ENCODE peak calls at places on chromosomes 3 and 15, in eight cellular contexts. N, D, T, C, V, S, F and A are unnamed samples.

GRCh38 chr15:39579487-39580116 is 1.3 kb upstream of the THBS1 start:
- DNase-seq in N (peak), D (peak), T (peak), C (peak), V (peak), S (peak), F (peak), A (no peak)

GRCh38 chr3:178385280-178385952 is 150.8 kb upstream of the KCNMB2 start:
- DNase-seq in N (peak), D (peak), T (no peak), C (peak), V (no peak), S (peak), F (peak), A (no peak)

GRCh38 chr3:49500408-49501257 is 30.6 kb downstream of the DAG1 start:
- DNase-seq in N (peak), D (peak), T (peak), C (peak), V (peak), S (peak), F (peak), A (peak)

GRCh38 chr15:57472861-57473260 is 96.6 kb downstream of the CGNL1 start:
- DNase-seq in N (no peak), D (no peak), T (peak), C (peak), V (no peak), S (no peak), F (no peak), A (no peak)

GRCh38 chr15:58934521-58934920 is 1.0 kb upstream of the SLTM start:
- DNase-seq in N (peak), D (no peak), T (no peak), C (no peak), V (no peak), S (peak), F (no peak), A (no peak)

GRCh38 chr15:48592221-48592731 is 53.2 kb downstream of the FBN1 start:
- DNase-seq in N (no peak), D (peak), T (peak), C (peak), V (no peak), S (peak), F (peak), A (peak)

GRCh38 chr3:17077614-17078013 is 192.9 kb downstream of the PLCL2 start:
- DNase-seq in N (no peak), D (peak), T (no peak), C (no peak), V (no peak), S (no peak), F (no peak), A (no peak)

GRCh38 chr3:193827831-193828230 is 234.8 kb downstream of the OPA1 start:
- DNase-seq in N (no peak), D (no peak), T (no peak), C (no peak), V (peak), S (no peak), F (no peak), A (no peak)

GRCh38 chr3:160973067-160973466 is 132.1 kb downstream of the B3GALNT1 start:
- DNase-seq in N (no peak), D (no peak), T (no peak), C (no peak), V (no peak), S (no peak), F (no peak), A (no peak)

GRCh38 chr3:194961555-194961954 is 275.9 kb downstream of the FAM43A start:
- DNase-seq in N (no peak), D (no peak), T (no peak), C (no peak), V (no peak), S (no peak), F (no peak), A (no peak)

GRCh38 chr3:170531557-170532335 is 54.1 kb downstream of the SLC7A14 start:
- DNase-seq in N (no peak), D (no peak), T (peak), C (no peak), V (no peak), S (no peak), F (no peak), A (no peak)

GRCh38 chr15:52658955-52659354 is 20.2 kb downstream of the ATOSA start:
- DNase-seq in N (peak), D (no peak), T (no peak), C (no peak), V (no peak), S (peak), F (no peak), A (no peak)

GRCh38 chr15:78304487-78305413 is 5.3 kb upstream of the SKIC8 start:
- DNase-seq in N (no peak), D (no peak), T (no peak), C (no peak), V (no peak), S (no peak), F (no peak), A (no peak)

GRCh38 chr3:98209244-98209643 is 42.7 kb downstream of the OR5H15 start:
- DNase-seq in N (no peak), D (no peak), T (no peak), C (no peak), V (no peak), S (no peak), F (no peak), A (no peak)

GRCh38 chr15:32919749-32920414 is 202.1 kb downstream of the GREM1 start:
- DNase-seq in N (no peak), D (peak), T (peak), C (peak), V (no peak), S (no peak), F (peak), A (no peak)

GRCh38 chr3:8442993-8443670 is 58.5 kb upstream of the LMCD1 start:
- DNase-seq in N (no peak), D (no peak), T (no peak), C (no peak), V (no peak), S (no peak), F (no peak), A (no peak)

GRCh38 chr3:32376098-32376497 is 15.6 kb upstream of the CMTM7 start:
- DNase-seq in N (peak), D (peak), T (peak), C (peak), V (no peak), S (peak), F (peak), A (no peak)

GRCh38 chr3:125194061-125194848 is 18.3 kb downstream of the SLC12A8 start:
- DNase-seq in N (no peak), D (no peak), T (no peak), C (peak), V (no peak), S (peak), F (no peak), A (no peak)

GRCh38 chr15:67023517-67024321 is 41.7 kb upstream of the SMAD3 start:
- DNase-seq in N (peak), D (no peak), T (no peak), C (no peak), V (no peak), S (peak), F (no peak), A (no peak)

GRCh38 chr15:27410986-27411385 is 440.0 kb downstream of the GABRG3 start:
- DNase-seq in N (peak), D (no peak), T (no peak), C (no peak), V (no peak), S (no peak), F (peak), A (no peak)

GRCh38 chr3:23114479-23114878 is 88.6 kb upstream of the UBE2E2 start:
- DNase-seq in N (peak), D (peak), T (no peak), C (no peak), V (no peak), S (no peak), F (no peak), A (no peak)

GRCh38 chr3:177058647-177059046 is 138.6 kb downstream of the TBL1XR1 start:
- DNase-seq in N (no peak), D (no peak), T (no peak), C (no peak), V (no peak), S (no peak), F (no peak), A (no peak)

GRCh38 chr15:90145259-90145658 is 43.0 kb upstream of the IDH2 start:
- DNase-seq in N (no peak), D (no peak), T (no peak), C (no peak), V (no peak), S (no peak), F (no peak), A (no peak)

GRCh38 chr3:67526246-67526645 is 128.2 kb downstream of the SUCLG2 start:
- DNase-seq in N (peak), D (peak), T (peak), C (peak), V (no peak), S (peak), F (peak), A (peak)

GRCh38 chr3:169286214-169286613 is 377.3 kb downstream of the MECOM start:
- DNase-seq in N (peak), D (peak), T (no peak), C (no peak), V (no peak), S (no peak), F (no peak), A (no peak)

GRCh38 chr3:100042577-100042981 is 71.7 kb downstream of the FILIP1L start:
- DNase-seq in N (peak), D (peak), T (peak), C (peak), V (no peak), S (no peak), F (no peak), A (no peak)

GRCh38 chr3:174440741-174441587 is 418.2 kb upstream of the NAALADL2 start:
- DNase-seq in N (peak), D (peak), T (peak), C (peak), V (peak), S (peak), F (peak), A (peak)

GRCh38 chr15:43777293-43777819 is 590 bp upstream of the ELL3 start:
- DNase-seq in N (peak), D (peak), T (peak), C (peak), V (peak), S (no peak), F (no peak), A (peak)

GRCh38 chr15:43776101-43776717 is 557 bp downstream of the ELL3 start:
- DNase-seq in N (peak), D (no peak), T (no peak), C (no peak), V (no peak), S (no peak), F (no peak), A (no peak)

GRCh38 chr15:43776718-43777292 is at the start of gene ELL3:
- DNase-seq in N (peak), D (peak), T (peak), C (peak), V (peak), S (peak), F (no peak), A (no peak)

GRCh38 chr15:43775411-43775965 is 1.3 kb downstream of the ELL3 start:
- DNase-seq in N (peak), D (no peak), T (no peak), C (peak), V (no peak), S (peak), F (no peak), A (peak)

GRCh38 chr15:43779016-43779415 is 2.2 kb upstream of the ELL3 start:
- DNase-seq in N (no peak), D (no peak), T (no peak), C (no peak), V (no peak), S (no peak), F (no peak), A (no peak)
- TF ChIP-seq CTCF in N (no peak), D (no peak), T (no peak), C (no peak), V (no peak), S (no peak), F (no peak), A (no peak)

GRCh38 chr3:189272500-189273119 is 100.8 kb downstream of the TPRG1 start:
- DNase-seq in N (peak), D (peak), T (no peak), C (no peak), V (no peak), S (no peak), F (no peak), A (no peak)
- TF ChIP-seq CTCF in N (peak), D (peak), T (peak), C (no peak), V (no peak), S (peak), F (peak), A (peak)

GRCh38 chr3:27115352-27115751 is 253.8 kb downstream of the NEK10 start:
- DNase-seq in N (no peak), D (no peak), T (no peak), C (no peak), V (no peak), S (no peak), F (no peak), A (no peak)
- TF ChIP-seq CTCF in N (no peak), D (no peak), T (no peak), C (no peak), V (no peak), S (no peak), F (no peak), A (no peak)

GRCh38 chr3:134839422-134839821 is 44.4 kb downstream of the EPHB1 start:
- DNase-seq in N (peak), D (no peak), T (no peak), C (no peak), V (no peak), S (no peak), F (no peak), A (no peak)

GRCh38 chr3:134839990-134840389 is 44.9 kb downstream of the EPHB1 start:
- DNase-seq in N (no peak), D (no peak), T (no peak), C (no peak), V (no peak), S (no peak), F (no peak), A (no peak)

GRCh38 chr3:134836921-134837320 is 41.9 kb downstream of the EPHB1 start:
- DNase-seq in N (no peak), D (no peak), T (no peak), C (no peak), V (no peak), S (no peak), F (no peak), A (no peak)

GRCh38 chr3:134840459-134840858 is 45.4 kb downstream of the EPHB1 start:
- DNase-seq in N (peak), D (no peak), T (no peak), C (no peak), V (no peak), S (no peak), F (no peak), A (no peak)

DNA sequence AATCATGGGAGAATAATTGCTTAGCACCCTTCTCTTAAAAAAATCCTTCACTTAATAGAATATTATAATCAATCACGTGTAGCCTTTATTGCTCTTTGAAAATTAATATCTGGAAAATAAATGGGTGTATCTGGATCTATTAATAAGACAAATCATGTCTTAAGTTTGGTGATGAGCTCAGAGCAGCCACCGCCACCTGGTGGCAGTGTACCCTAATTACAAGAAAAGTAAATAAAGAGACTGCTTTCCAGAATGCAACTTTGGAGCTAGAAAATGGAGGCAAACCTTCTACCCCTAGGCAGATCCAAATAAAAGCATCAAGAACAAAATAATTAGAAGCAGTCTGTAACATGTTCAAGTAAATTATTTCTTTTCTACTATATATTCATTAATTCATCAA is 43.5 kb downstream of the EPHB1 start:
- DNase-seq in N (peak), D (no peak), T (no peak), C (no peak), V (no peak), S (no peak), F (no peak), A (no peak)
- TF ChIP-seq CTCF in N (peak), D (peak), T (peak), C (peak), V (no peak), S (peak), F (no peak), A (peak)

GRCh38 chr3:182704926-182705325 is 88.4 kb upstream of the ATP11B start:
- DNase-seq in N (no peak), D (no peak), T (no peak), C (no peak), V (no peak), S (no peak), F (no peak), A (no peak)
- TF ChIP-seq CTCF in N (no peak), D (peak), T (no peak), C (no peak), V (no peak), S (no peak), F (no peak), A (no peak)

GRCh38 chr3:42527368-42527917 is 25.0 kb downstream of the VIPR1 start:
- DNase-seq in N (no peak), D (no peak), T (no peak), C (no peak), V (no peak), S (no peak), F (no peak), A (no peak)

GRCh38 chr3:42525212-42525611 is 22.8 kb downstream of the VIPR1 start:
- DNase-seq in N (no peak), D (no peak), T (no peak), C (no peak), V (no peak), S (no peak), F (no peak), A (no peak)

GRCh38 chr3:42525736-42526345 is 23.4 kb downstream of the VIPR1 start:
- DNase-seq in N (no peak), D (no peak), T (no peak), C (no peak), V (no peak), S (no peak), F (no peak), A (no peak)

GRCh38 chr3:42529463-42529862 is 27.0 kb downstream of the VIPR1 start:
- DNase-seq in N (no peak), D (no peak), T (no peak), C (no peak), V (no peak), S (no peak), F (no peak), A (no peak)

GRCh38 chr3:42526616-42527367 is 24.3 kb downstream of the VIPR1 start:
- DNase-seq in N (no peak), D (no peak), T (no peak), C (no peak), V (no peak), S (no peak), F (no peak), A (no peak)
- TF ChIP-seq CTCF in N (no peak), D (no peak), T (no peak), C (no peak), V (no peak), S (no peak), F (no peak), A (no peak)